ENCODE peak calls at places on chromosome 10, in seven cellular contexts. One of them, this sample, is unnamed.

GRCh38 chr10:49649294-49649693 is 30.2 kb upstream of the C10orf53 start:
- DNase-seq in activated effector memory CD4-positive, alpha-beta T cell treated with Interleukin-2 at 50 U/mL for 16 hours: no peak
- DNase-seq in activated CD8-positive, alpha-beta memory T cell treated with anti-CD3 and anti-CD28 coated beads, Interleukin-2, amount 50 U/mL, for 48 hours: peak
- DNase-seq in CD8-positive, alpha-beta memory T cell: no peak
- DNase-seq in EH: peak
- DNase-seq in stimulated activated effector memory CD8-positive, alpha-beta T cell treated with anti-CD3 and anti-CD28 coated beads, Interleukin-12 subunit alpha, Interleukin-12 subunit beta, amount 100 ng/mL, for 72 hours: peak
- DNase-seq in activated naive CD4-positive, alpha-beta T cell treated with anti-CD3 and anti-CD28 coated beads, Interleukin-2, amount 10 ng/mL, durations not matched to agents 7 days and 5 days: peak
- DNase-seq in this sample: no peak

GRCh38 chr10:62454696-62455451 is 80.7 kb downstream of the ZNF365 start:
- DNase-seq in activated effector memory CD4-positive, alpha-beta T cell treated with Interleukin-2 at 50 U/mL for 16 hours: no peak
- DNase-seq in activated CD8-positive, alpha-beta memory T cell treated with anti-CD3 and anti-CD28 coated beads, Interleukin-2, amount 50 U/mL, for 48 hours: no peak
- DNase-seq in CD8-positive, alpha-beta memory T cell: no peak
- DNase-seq in EH: peak
- DNase-seq in stimulated activated effector memory CD8-positive, alpha-beta T cell treated with anti-CD3 and anti-CD28 coated beads, Interleukin-12 subunit alpha, Interleukin-12 subunit beta, amount 100 ng/mL, for 72 hours: no peak
- DNase-seq in activated naive CD4-positive, alpha-beta T cell treated with anti-CD3 and anti-CD28 coated beads, Interleukin-2, amount 10 ng/mL, durations not matched to agents 7 days and 5 days: no peak
- DNase-seq in this sample: no peak

GRCh38 chr10:46317889-46318288 is 31.1 kb downstream of the ANTXRL start:
- DNase-seq in activated effector memory CD4-positive, alpha-beta T cell treated with Interleukin-2 at 50 U/mL for 16 hours: no peak
- DNase-seq in activated CD8-positive, alpha-beta memory T cell treated with anti-CD3 and anti-CD28 coated beads, Interleukin-2, amount 50 U/mL, for 48 hours: no peak
- DNase-seq in CD8-positive, alpha-beta memory T cell: no peak
- DNase-seq in EH: no peak
- DNase-seq in stimulated activated effector memory CD8-positive, alpha-beta T cell treated with anti-CD3 and anti-CD28 coated beads, Interleukin-12 subunit alpha, Interleukin-12 subunit beta, amount 100 ng/mL, for 72 hours: no peak
- DNase-seq in activated naive CD4-positive, alpha-beta T cell treated with anti-CD3 and anti-CD28 coated beads, Interleukin-2, amount 10 ng/mL, durations not matched to agents 7 days and 5 days: no peak
- DNase-seq in this sample: peak

GRCh38 chr10:83075395-83076072 is 1063.8 kb upstream of the GHITM start:
- DNase-seq in activated effector memory CD4-positive, alpha-beta T cell treated with Interleukin-2 at 50 U/mL for 16 hours: no peak
- DNase-seq in activated CD8-positive, alpha-beta memory T cell treated with anti-CD3 and anti-CD28 coated beads, Interleukin-2, amount 50 U/mL, for 48 hours: no peak
- DNase-seq in CD8-positive, alpha-beta memory T cell: no peak
- DNase-seq in EH: no peak
- DNase-seq in stimulated activated effector memory CD8-positive, alpha-beta T cell treated with anti-CD3 and anti-CD28 coated beads, Interleukin-12 subunit alpha, Interleukin-12 subunit beta, amount 100 ng/mL, for 72 hours: no peak
- DNase-seq in activated naive CD4-positive, alpha-beta T cell treated with anti-CD3 and anti-CD28 coated beads, Interleukin-2, amount 10 ng/mL, durations not matched to agents 7 days and 5 days: no peak
- DNase-seq in this sample: no peak

GRCh38 chr10:80272793-80273522 is 16.5 kb downstream of the MAT1A start:
- DNase-seq in activated effector memory CD4-positive, alpha-beta T cell treated with Interleukin-2 at 50 U/mL for 16 hours: no peak
- DNase-seq in activated CD8-positive, alpha-beta memory T cell treated with anti-CD3 and anti-CD28 coated beads, Interleukin-2, amount 50 U/mL, for 48 hours: no peak
- DNase-seq in CD8-positive, alpha-beta memory T cell: no peak
- DNase-seq in EH: peak
- DNase-seq in stimulated activated effector memory CD8-positive, alpha-beta T cell treated with anti-CD3 and anti-CD28 coated beads, Interleukin-12 subunit alpha, Interleukin-12 subunit beta, amount 100 ng/mL, for 72 hours: no peak
- DNase-seq in activated naive CD4-positive, alpha-beta T cell treated with anti-CD3 and anti-CD28 coated beads, Interleukin-2, amount 10 ng/mL, durations not matched to agents 7 days and 5 days: no peak
- DNase-seq in this sample: no peak

GRCh38 chr10:109963439-109963838 is 40.1 kb upstream of the XPNPEP1 start:
- DNase-seq in activated effector memory CD4-positive, alpha-beta T cell treated with Interleukin-2 at 50 U/mL for 16 hours: no peak
- DNase-seq in activated CD8-positive, alpha-beta memory T cell treated with anti-CD3 and anti-CD28 coated beads, Interleukin-2, amount 50 U/mL, for 48 hours: no peak
- DNase-seq in CD8-positive, alpha-beta memory T cell: no peak
- DNase-seq in EH: peak
- DNase-seq in stimulated activated effector memory CD8-positive, alpha-beta T cell treated with anti-CD3 and anti-CD28 coated beads, Interleukin-12 subunit alpha, Interleukin-12 subunit beta, amount 100 ng/mL, for 72 hours: no peak
- DNase-seq in activated naive CD4-positive, alpha-beta T cell treated with anti-CD3 and anti-CD28 coated beads, Interleukin-2, amount 10 ng/mL, durations not matched to agents 7 days and 5 days: no peak
- DNase-seq in this sample: no peak

GRCh38 chr10:50420166-50420565 is 168.8 kb upstream of the ASAH2 start:
- DNase-seq in activated effector memory CD4-positive, alpha-beta T cell treated with Interleukin-2 at 50 U/mL for 16 hours: no peak
- DNase-seq in activated CD8-positive, alpha-beta memory T cell treated with anti-CD3 and anti-CD28 coated beads, Interleukin-2, amount 50 U/mL, for 48 hours: no peak
- DNase-seq in CD8-positive, alpha-beta memory T cell: no peak
- DNase-seq in EH: no peak
- DNase-seq in stimulated activated effector memory CD8-positive, alpha-beta T cell treated with anti-CD3 and anti-CD28 coated beads, Interleukin-12 subunit alpha, Interleukin-12 subunit beta, amount 100 ng/mL, for 72 hours: no peak
- DNase-seq in activated naive CD4-positive, alpha-beta T cell treated with anti-CD3 and anti-CD28 coated beads, Interleukin-2, amount 10 ng/mL, durations not matched to agents 7 days and 5 days: no peak
- DNase-seq in this sample: no peak

GRCh38 chr10:80382989-80383388 is 25.4 kb upstream of the PRXL2A start:
- DNase-seq in activated effector memory CD4-positive, alpha-beta T cell treated with Interleukin-2 at 50 U/mL for 16 hours: peak
- DNase-seq in activated CD8-positive, alpha-beta memory T cell treated with anti-CD3 and anti-CD28 coated beads, Interleukin-2, amount 50 U/mL, for 48 hours: no peak
- DNase-seq in CD8-positive, alpha-beta memory T cell: peak
- DNase-seq in EH: peak
- DNase-seq in stimulated activated effector memory CD8-positive, alpha-beta T cell treated with anti-CD3 and anti-CD28 coated beads, Interleukin-12 subunit alpha, Interleukin-12 subunit beta, amount 100 ng/mL, for 72 hours: no peak
- DNase-seq in activated naive CD4-positive, alpha-beta T cell treated with anti-CD3 and anti-CD28 coated beads, Interleukin-2, amount 10 ng/mL, durations not matched to agents 7 days and 5 days: peak
- DNase-seq in this sample: peak

GRCh38 chr10:25297466-25297865 is 122.7 kb downstream of the GPR158 start:
- DNase-seq in activated effector memory CD4-positive, alpha-beta T cell treated with Interleukin-2 at 50 U/mL for 16 hours: no peak
- DNase-seq in activated CD8-positive, alpha-beta memory T cell treated with anti-CD3 and anti-CD28 coated beads, Interleukin-2, amount 50 U/mL, for 48 hours: no peak
- DNase-seq in CD8-positive, alpha-beta memory T cell: no peak
- DNase-seq in EH: no peak
- DNase-seq in stimulated activated effector memory CD8-positive, alpha-beta T cell treated with anti-CD3 and anti-CD28 coated beads, Interleukin-12 subunit alpha, Interleukin-12 subunit beta, amount 100 ng/mL, for 72 hours: no peak
- DNase-seq in activated naive CD4-positive, alpha-beta T cell treated with anti-CD3 and anti-CD28 coated beads, Interleukin-2, amount 10 ng/mL, durations not matched to agents 7 days and 5 days: no peak
- DNase-seq in this sample: no peak

This sample was measured in ecto neural progenitor cell.